ENCODE peak calls at places on chromosomes 16 and 17, in eight cellular contexts. L, V, E, Y, S, U, W and F are unnamed samples. For H3K27me3, the result is how much of the 10 kb centered on the place peaks cover.

GRCh38 chr17:4066210-4066609 is 76.6 kb downstream of the ZZEF1 start:
- DNase-seq in Y (no peak), W (no peak), E (no peak), V (no peak), S (no peak), L (no peak), U (no peak), F (no peak)

GRCh38 chr16:85211247-85211910 is 99.1 kb upstream of the CIBAR2 start:
- DNase-seq in S (peak), V (no peak), Y (no peak), L (no peak), E (no peak), U (no peak), W (no peak), F (no peak)

GRCh38 chr17:72632026-72632684 is 460.3 kb downstream of the SLC39A11 start:
- DNase-seq in U (no peak), S (no peak), W (peak), Y (no peak), V (peak), L (no peak), E (no peak), F (no peak)

GRCh38 chr16:46573008-46573833 is 48.0 kb downstream of the SHCBP1 start:
- DNase-seq in S (peak), W (no peak), U (no peak), V (peak), E (no peak), Y (no peak), L (no peak), F (no peak)

GRCh38 chr17:82959990-82960418 is 119.4 kb upstream of the METRNL start:
- DNase-seq in W (peak), E (no peak), S (no peak), U (no peak), V (no peak), Y (peak), L (no peak), F (no peak)

GRCh38 chr16:79286646-79287423 is 313.7 kb downstream of the MAF start:
- DNase-seq in E (peak), L (no peak), W (peak), V (no peak), Y (peak), S (no peak), U (peak), F (no peak)

GRCh38 chr17:59765038-59765437 is 57.6 kb downstream of the VMP1 start:
- DNase-seq in W (no peak), Y (no peak), V (no peak), S (no peak), L (no peak), U (no peak), E (no peak), F (no peak)

GRCh38 chr17:58156839-58157803 is 8.9 kb downstream of the OR4D1 start:
- DNase-seq in Y (peak), E (no peak), L (peak), S (no peak), W (no peak), V (no peak), U (no peak), F (peak)

GRCh38 chr17:1447061-1447460 is 9.0 kb downstream of the CRK start:
- DNase-seq in W (no peak), L (no peak), U (no peak), Y (no peak), V (no peak), S (no peak), E (no peak), F (no peak)

GRCh38 chr17:15112881-15113617 is 152.1 kb downstream of the PMP22 start:
- DNase-seq in U (no peak), E (no peak), L (no peak), W (no peak), S (no peak), Y (no peak), V (no peak), F (no peak)

GRCh38 chr17:57422574-57423164 is 166.3 kb downstream of the MSI2 start:
- DNase-seq in Y (peak), S (no peak), U (no peak), L (no peak), V (peak), W (no peak), E (no peak), F (no peak)

GRCh38 chr17:76530826-76531500 is 6.5 kb downstream of the CYGB start:
- DNase-seq in Y (no peak), S (no peak), E (no peak), U (no peak), L (no peak), W (no peak), V (no peak), F (no peak)
- H3K27ac ChIP-seq in Y (peak), S (no peak), E (no peak), U (no peak), L (no peak), W (peak), V (peak), F (no peak)

GRCh38 chr17:49967205-49967604 is 1.8 kb upstream of the DLX4 start:
- DNase-seq in U (no peak), E (no peak), W (no peak), V (no peak), L (no peak), S (no peak), Y (no peak), F (no peak)
- H3K27me3 ChIP-seq in U (half or more), E (half or more), W (half or more), V (half or more), L (half or more), S (half or more), Y (half or more), F (half or more)

GRCh38 chr16:53498984-53499383 is 4.0 kb downstream of the AKTIP start:
- DNase-seq in W (no peak), Y (no peak), L (no peak), V (no peak), U (no peak), S (no peak), E (no peak), F (no peak)

GRCh38 chr16:53504161-53504663 is 1.2 kb upstream of the AKTIP start:
- DNase-seq in L (peak), Y (peak), E (peak), W (peak), S (peak), V (no peak), U (peak), F (peak)

GRCh38 chr16:53502331-53503269 is at the start of gene AKTIP:
- DNase-seq in Y (peak), U (peak), E (peak), S (peak), W (peak), V (peak), L (peak), F (peak)

GRCh38 chr16:53503270-53503911 is 382 bp upstream of the AKTIP start:
- DNase-seq in S (peak), W (peak), L (peak), U (peak), V (peak), Y (peak), E (peak), F (peak)

DNA sequence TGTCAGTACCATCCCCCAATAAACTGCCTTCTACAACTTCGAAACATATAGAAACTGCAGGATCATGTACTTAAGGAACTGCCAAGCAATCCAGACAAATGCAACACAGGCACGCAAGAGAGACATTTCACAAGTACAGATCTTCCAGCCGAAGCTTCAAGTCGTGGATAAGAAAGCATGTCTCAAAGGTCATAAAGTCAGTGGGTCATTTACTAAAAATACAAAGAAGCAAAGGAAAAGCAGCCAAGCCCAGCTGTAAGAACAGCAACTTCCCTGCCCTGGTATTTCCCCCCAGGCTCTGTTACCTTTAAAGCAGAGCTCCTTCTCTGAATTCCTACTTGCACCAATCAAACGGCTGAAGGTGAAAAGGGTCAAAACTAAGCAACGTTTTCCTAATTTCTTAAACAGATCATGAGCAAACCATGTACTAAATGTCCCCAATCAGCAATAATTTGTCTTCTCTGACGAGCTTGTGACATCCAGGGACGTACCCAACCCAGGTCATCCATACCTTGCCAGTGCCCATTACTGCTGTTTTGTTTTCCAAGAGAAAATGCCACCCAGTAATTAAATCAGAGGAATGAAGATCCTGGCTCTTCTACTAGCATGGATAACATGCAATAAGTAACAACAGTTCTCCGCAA is 1.7 kb downstream of the AKTIP start:
- DNase-seq in E (no peak), V (no peak), W (no peak), U (no peak), Y (no peak), S (no peak), L (no peak), F (no peak)
- H3K4me3 ChIP-seq in E (peak), V (peak), W (peak), U (peak), Y (peak), S (peak), L (peak), F (peak)

GRCh38 chr17:65052585-65052984 is 4.0 kb downstream of the GNA13 start:
- DNase-seq in E (no peak), W (no peak), U (no peak), Y (no peak), S (no peak), V (no peak), L (no peak), F (no peak)
- H3K27ac ChIP-seq in E (no peak), W (peak), U (no peak), Y (no peak), S (no peak), V (no peak), L (no peak), F (no peak)

DNA sequence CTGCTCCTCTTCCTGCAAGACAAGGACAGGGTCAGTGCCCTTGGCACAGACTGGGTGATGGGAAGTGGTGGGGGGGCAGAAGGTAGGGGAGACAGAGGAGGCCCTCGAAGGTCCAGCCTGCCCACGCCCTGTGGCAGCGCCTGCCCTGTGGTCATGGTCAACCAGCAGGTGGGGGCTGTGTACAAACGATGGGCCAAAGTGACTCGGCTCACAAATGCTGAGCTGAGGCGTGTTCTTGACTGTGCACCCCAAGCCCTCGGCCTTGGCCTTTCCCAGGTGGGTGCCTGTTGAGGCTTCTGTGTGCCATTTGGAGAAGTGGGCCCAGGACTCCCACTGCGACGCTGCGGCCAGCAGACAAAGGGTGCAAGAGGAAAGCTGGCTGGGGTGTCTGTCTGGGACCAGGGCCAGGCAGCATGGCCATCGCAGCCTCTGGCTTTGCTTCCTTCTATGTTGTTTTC is 22.6 kb downstream of the MXRA7 start:
- DNase-seq in S (no peak), U (no peak), Y (no peak), L (no peak), E (no peak), W (no peak), V (peak), F (no peak)
- H3K27me3 ChIP-seq in S (under half), U (under half), Y (under half), L (under half), E (under half), W (under half), V (under half), F (under half)

GRCh38 chr16:71626018-71626857 is at the start of gene MARVELD3:
- DNase-seq in Y (no peak), U (peak), S (peak), E (no peak), L (peak), V (peak), W (peak), F (peak)
- H3K4me3 ChIP-seq in Y (peak), U (peak), S (peak), E (peak), L (peak), V (peak), W (peak), F (no peak)

GRCh38 chr17:43411369-43411677 is 12.5 kb downstream of the ARL4D start:
- DNase-seq in E (no peak), S (no peak), U (no peak), Y (no peak), V (no peak), W (no peak), L (no peak), F (no peak)

GRCh38 chr17:43411820-43412529 is 13.2 kb downstream of the ARL4D start:
- DNase-seq in U (no peak), E (no peak), L (no peak), V (no peak), W (no peak), S (no peak), Y (no peak), F (no peak)

GRCh38 chr17:43418441-43419374 is 19.9 kb downstream of the ARL4D start:
- DNase-seq in Y (peak), S (peak), L (peak), W (no peak), U (no peak), V (peak), E (peak), F (no peak)

GRCh38 chr17:43416998-43417891 is 18.5 kb downstream of the ARL4D start:
- DNase-seq in E (no peak), Y (peak), S (no peak), U (no peak), L (peak), V (peak), W (peak), F (no peak)
- H3K27ac ChIP-seq in E (no peak), Y (peak), S (no peak), U (no peak), L (peak), V (peak), W (peak), F (no peak)

GRCh38 chr17:33291248-33292183 is 1.6 kb downstream of the ASIC2 start:
- DNase-seq in Y (no peak), W (no peak), E (peak), L (peak), S (no peak), V (no peak), U (no peak), F (no peak)

GRCh38 chr17:33292184-33292980 is 713 bp downstream of the ASIC2 start:
- DNase-seq in S (peak), Y (no peak), E (peak), W (no peak), V (no peak), U (no peak), L (peak), F (no peak)

GRCh38 chr17:33294994-33295393 is 1.9 kb upstream of the ASIC2 start:
- DNase-seq in U (no peak), W (no peak), L (no peak), S (no peak), Y (no peak), E (no peak), V (no peak), F (no peak)

GRCh38 chr17:33290156-33290697 is 2.9 kb downstream of the ASIC2 start:
- DNase-seq in Y (no peak), U (no peak), E (peak), L (no peak), V (no peak), W (no peak), S (no peak), F (no peak)

GRCh38 chr17:33292981-33293867 is at the start of gene ASIC2:
- DNase-seq in Y (no peak), L (peak), E (peak), W (no peak), S (peak), U (no peak), V (peak), F (no peak)
- H3K27me3 ChIP-seq in Y (half or more), L (half or more), E (under half), W (under half), S (under half), U (under half), V (under half), F (under half)